ENCODE peak calls at places on chromosomes 11 and 22, in nine cellular contexts. R is activated CD8-positive, alpha-beta T cell treated with anti-CD3 and anti-CD28 coated beads for 36 hours; L is AG04449; H is cardiac fibroblast; E is fibroblast of lung; Q is heart right ventricle; T is mesothelial cell of epicardium; I is cardiac muscle cell; K is transverse colon. U is an unnamed sample.

GRCh38 chr11:75148436-75148983 is 2.4 kb upstream of the SLCO2B1 start:
- DNase-seq in K (no peak), L (no peak), H (no peak), R (peak; percentile 11), Q (no peak), I (no peak), E (no peak), T (no peak), U (no peak)

GRCh38 chr22:44539467-44540063 is 41.5 kb upstream of the RTL6 start:
- DNase-seq in T (no peak), E (no peak), K (no peak), Q (no peak), L (no peak), R (no peak), I (no peak), H (no peak), U (no peak)

GRCh38 chr11:113363406-113363805 is 24.2 kb upstream of the ANKK1 start:
- DNase-seq in E (no peak), R (no peak), I (no peak), H (no peak), Q (no peak), T (no peak), L (no peak), K (no peak), U (no peak)

GRCh38 chr11:33383075-33383919 is 126.1 kb downstream of the HIPK3 start:
- DNase-seq in R (no peak), I (no peak), K (no peak), E (no peak), L (no peak), H (no peak), T (no peak), Q (no peak), U (no peak)

GRCh38 chr22:39135092-39135896 is 17.2 kb downstream of the CBX7 start:
- DNase-seq in Q (peak; percentile 56), R (peak; percentile 62), H (peak; percentile 39), L (no peak), T (no peak), E (peak; percentile 38), I (peak; percentile 48), K (peak; percentile 44), U (no peak)

GRCh38 chr11:68256331-68256741 is 15.4 kb downstream of the C11orf24 start:
- DNase-seq in I (peak; percentile 67), K (no peak), H (peak; percentile 77), T (no peak), Q (peak; percentile 62), E (no peak), L (no peak), R (no peak), U (no peak)

GRCh38 chr22:40196628-40197027 is 18.9 kb downstream of the TNRC6B start:
- DNase-seq in I (peak; percentile 89), K (no peak), T (no peak), L (peak; percentile 62), Q (no peak), E (peak; percentile 93), R (peak; percentile 85), H (peak; percentile 94), U (no peak)

GRCh38 chr11:119493712-119494111 is 70.7 kb upstream of the THY1 start:
- DNase-seq in Q (no peak), T (peak; percentile 61), E (peak; percentile 26), H (peak; percentile 30), R (peak; percentile 39), I (peak; percentile 39), K (peak; percentile 17), L (no peak), U (no peak)

GRCh38 chr11:72626637-72626936 is 47.6 kb downstream of the PDE2A start:
- DNase-seq in K (no peak), T (no peak), L (no peak), E (no peak), R (no peak), H (no peak), I (no peak), Q (peak; percentile 46), U (no peak)

GRCh38 chr11:44624761-44625221 is 59.3 kb downstream of the CD82 start:
- DNase-seq in T (no peak), Q (no peak), E (no peak), H (no peak), I (no peak), K (peak; percentile 3), L (no peak), R (no peak), U (no peak)

GRCh38 chr22:47600791-47601400 is 838.4 kb downstream of the TBC1D22A start:
- DNase-seq in L (no peak), E (no peak), K (no peak), Q (no peak), T (no peak), H (no peak), I (no peak), R (no peak), U (no peak)

GRCh38 chr22:33803371-33803770 is 116.9 kb downstream of the LARGE1 start:
- DNase-seq in H (peak; percentile 89), I (peak; percentile 70), T (no peak), L (peak; percentile 87), R (no peak), K (no peak), E (peak; percentile 86), Q (no peak), U (no peak)

GRCh38 chr11:109150603-109151002 is 271.4 kb upstream of the C11orf87 start:
- DNase-seq in Q (no peak), H (no peak), K (no peak), E (no peak), T (no peak), I (no peak), L (no peak), R (no peak), U (no peak)

GRCh38 chr22:23090079-23090835 is 19.9 kb downstream of the GNAZ start:
- DNase-seq in I (no peak), Q (no peak), H (no peak), L (no peak), E (no peak), T (no peak), R (no peak), K (no peak), U (no peak)

GRCh38 chr11:123251656-123252344 is 56.8 kb upstream of the CLMP start:
- DNase-seq in I (peak; percentile 88), E (peak; percentile 90), T (no peak), H (peak; percentile 60), Q (peak; percentile 70), R (no peak), K (peak; percentile 39), L (no peak), U (no peak)

GRCh38 chr11:130003717-130004001 is 1.0 kb upstream of the PRDM10 start:
- DNase-seq in T (no peak), L (no peak), H (no peak), I (no peak), R (no peak), K (peak; percentile 82), E (no peak), Q (no peak), U (no peak)

GRCh38 chr11:17353228-17354021 is 1.8 kb downstream of the NCR3LG1 start:
- DNase-seq in E (peak; percentile 78), R (peak; percentile 85), Q (peak; percentile 76), K (peak; percentile 85), L (no peak), T (peak; percentile 39), I (peak; percentile 90), H (peak; percentile 78), U (peak; percentile 53)
- TF ChIP-seq CTCF in E (no peak), R (no peak), Q (no peak), K (no peak), L (no peak), T (peak; percentile 16), I (no peak), H (no peak), U (no peak)

GRCh38 chr22:35766654-35767580 is 49.2 kb downstream of the APOL5 start:
- DNase-seq in R (no peak), Q (no peak), L (no peak), I (peak; percentile 60), H (peak; percentile 67), K (no peak), T (no peak), E (peak; percentile 66), U (no peak)
- TF ChIP-seq CTCF in R (no peak), Q (no peak), L (no peak), I (no peak), H (no peak), K (no peak), T (no peak), E (no peak), U (no peak)

GRCh38 chr11:90635886-90636285 is 413.0 kb upstream of the CHORDC1 start:
- DNase-seq in H (no peak), E (no peak), K (no peak), T (no peak), R (no peak), Q (no peak), I (no peak), L (no peak), U (no peak)

GRCh38 chr11:90635145-90635544 is 412.3 kb upstream of the CHORDC1 start:
- DNase-seq in H (no peak), T (no peak), E (no peak), Q (no peak), L (no peak), K (no peak), R (no peak), I (no peak), U (no peak)

GRCh38 chr11:90639687-90640086 is 416.8 kb upstream of the CHORDC1 start:
- DNase-seq in R (no peak), I (no peak), H (peak; percentile 49), Q (no peak), K (no peak), E (peak; percentile 37), L (no peak), T (no peak), U (no peak)
- TF ChIP-seq CTCF in R (no peak), I (no peak), H (peak; percentile 40), Q (peak; percentile 17), K (no peak), E (no peak), L (no peak), T (peak; percentile 61), U (no peak)

GRCh38 chr11:17986711-17987220 is 26.1 kb downstream of the SERGEF start:
- DNase-seq in T (no peak), I (no peak), K (no peak), Q (no peak), E (no peak), H (no peak), L (no peak), R (no peak), U (no peak)
- TF ChIP-seq CTCF in T (no peak), I (peak; percentile 25), K (no peak), Q (no peak), E (no peak), H (no peak), L (no peak), R (no peak), U (no peak)

DNA sequence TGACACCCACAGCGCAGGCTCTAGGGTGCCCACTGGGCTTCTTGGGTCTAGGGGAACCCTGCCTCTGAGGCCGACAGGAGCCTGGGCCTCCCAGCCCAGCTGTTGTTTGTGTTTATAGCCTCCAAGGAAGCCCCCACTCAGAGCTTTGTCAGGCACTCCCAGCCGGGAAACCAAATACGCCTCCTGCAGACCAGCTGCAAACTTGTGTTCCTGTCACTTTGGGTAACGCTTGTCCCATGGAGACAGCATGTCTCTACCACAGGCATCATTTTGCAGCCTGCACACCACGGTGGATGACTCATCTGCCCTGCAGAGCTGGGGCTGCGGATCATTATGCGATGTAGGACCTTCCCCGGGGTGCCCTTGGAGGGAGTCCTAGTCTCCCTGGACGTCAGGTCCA is 40.6 kb upstream of the CRYBB3 start:
- DNase-seq in E (no peak), K (no peak), L (no peak), Q (no peak), H (no peak), T (no peak), I (peak; percentile 14), R (no peak), U (no peak)
- TF ChIP-seq CTCF in E (no peak), K (no peak), L (no peak), Q (no peak), H (no peak), T (no peak), I (no peak), R (no peak), U (no peak)